ENCODE peak calls at places on chromosomes 12 and 14, in seven cellular contexts. T is kidney glomerular epithelial cell; F is H7; E is endothelial cell of umbilical vein; D is PC-3; J is omental fat pad; R is effector memory CD8-positive, alpha-beta T cell. L is an unnamed sample.

GRCh38 chr14:102318781-102319276 is 717 bp upstream of the ZNF839 start:
- DNase-seq in T (no peak), F (no peak), E (no peak), D (no peak), J (no peak), R (no peak), L (no peak)

GRCh38 chr14:44613061-44613712 is 106.1 kb upstream of the FSCB start:
- DNase-seq in T (no peak), F (no peak), E (no peak), D (peak; percentile 36), J (no peak), R (no peak), L (no peak)

GRCh38 chr12:27460471-27460978 is 14.0 kb downstream of the SMCO2 start:
- DNase-seq in T (no peak), F (no peak), E (peak; percentile 96), D (peak; percentile 88), J (no peak), R (no peak), L (no peak)

GRCh38 chr14:40099316-40099715 is 667.1 kb upstream of the FBXO33 start:
- DNase-seq in T (no peak), F (no peak), E (no peak), D (no peak), J (no peak), R (no peak), L (no peak)

GRCh38 chr14:86311151-86311550 is 781.2 kb downstream of the FLRT2 start:
- DNase-seq in T (no peak), F (no peak), E (no peak), D (no peak), J (no peak), R (no peak), L (no peak)

GRCh38 chr14:22819191-22819988 is 4.2 kb upstream of the SLC7A7 start:
- DNase-seq in T (peak; percentile 28), F (peak; percentile 63), E (peak; percentile 87), D (peak; percentile 33), J (no peak), R (no peak), L (peak; percentile 81)

GRCh38 chr12:108981835-108982234 is 39.0 kb downstream of the SVOP start:
- DNase-seq in T (no peak), F (no peak), E (no peak), D (no peak), J (no peak), R (no peak), L (no peak)

GRCh38 chr12:26761775-26762174 is 71.2 kb downstream of the ITPR2 start:
- DNase-seq in T (no peak), F (no peak), E (no peak), D (no peak), J (no peak), R (no peak), L (no peak)

GRCh38 chr12:55829967-55830600 is 697 bp upstream of the DNAJC14 start:
- DNase-seq in T (no peak), F (peak; percentile 82), E (peak; percentile 70), D (peak; percentile 24), J (no peak), R (peak; percentile 12), L (peak; percentile 25)

GRCh38 chr14:92982941-92983340 is 60.0 kb downstream of the CHGA start:
- DNase-seq in T (peak; percentile 13), F (no peak), E (no peak), D (peak; percentile 41), J (no peak), R (no peak), L (no peak)